ENCODE peak calls at places on chromosomes 4 and X, in ten cellular contexts. Z is ascending aorta, S is cardiac muscle cell, N is H1, C is Panc1, J is tibial nerve, R is body of pancreas, I is heart right ventricle, B is WERI-Rb-1, L is astrocyte. P is an unnamed sample.

GRCh38 chr4:3168029-3168428 is 80.9 kb upstream of the MSANTD1 start:
- DNase-seq in Z (no peak), S (peak; percentile 17), N (no peak), C (no peak), J (no peak), R (peak; percentile 38), I (no peak), B (no peak), L (peak; percentile 45), P (no peak)

GRCh38 chr4:1593881-1594345 is 90.2 kb downstream of the FAM53A start:
- DNase-seq in Z (no peak), S (no peak), N (no peak), C (no peak), J (no peak), R (no peak), I (no peak), B (peak; percentile 75), L (no peak), P (no peak)

GRCh38 chr4:76977731-76978350 is 28.3 kb downstream of the SEPTIN11 start:
- DNase-seq in Z (no peak), S (peak; percentile 78), N (no peak), C (peak; percentile 22), J (no peak), R (no peak), I (no peak), B (no peak), L (peak; percentile 90), P (no peak)

GRCh38 chr4:166198921-166199320 is 325.9 kb downstream of the TLL1 start:
- DNase-seq in Z (no peak), S (no peak), N (no peak), C (no peak), J (no peak), R (no peak), I (no peak), B (no peak), L (no peak), P (no peak)

GRCh38 chr4:22003878-22004277 is 55.3 kb upstream of the KCNIP4 start:
- DNase-seq in Z (no peak), S (no peak), N (no peak), C (no peak), J (no peak), R (no peak), I (no peak), B (no peak), L (no peak), P (no peak)

GRCh38 chr4:188778880-188779279 is 639.6 kb downstream of the TRIML1 start:
- DNase-seq in Z (no peak), S (no peak), N (no peak), C (no peak), J (no peak), R (no peak), I (no peak), B (no peak), L (no peak), P (no peak)

GRCh38 chr4:78058591-78059523 is 1.7 kb downstream of the FRAS1 start:
- DNase-seq in Z (no peak), S (peak; percentile 60), N (peak; percentile 21), C (no peak), J (peak; percentile 22), R (peak; percentile 57), I (peak; percentile 28), B (peak; percentile 59), L (peak; percentile 15), P (no peak)

GRCh38 chr4:133483600-133484246 is 334.6 kb downstream of the PCDH10 start:
- DNase-seq in Z (no peak), S (peak; percentile 73), N (no peak), C (no peak), J (no peak), R (no peak), I (no peak), B (peak; percentile 15), L (peak; percentile 47), P (no peak)

GRCh38 chr4:139738846-139739613 is 73.4 kb downstream of the MGST2 start:
- DNase-seq in Z (no peak), S (no peak), N (no peak), C (no peak), J (no peak), R (no peak), I (no peak), B (no peak), L (no peak), P (peak; percentile 32)

DNA sequence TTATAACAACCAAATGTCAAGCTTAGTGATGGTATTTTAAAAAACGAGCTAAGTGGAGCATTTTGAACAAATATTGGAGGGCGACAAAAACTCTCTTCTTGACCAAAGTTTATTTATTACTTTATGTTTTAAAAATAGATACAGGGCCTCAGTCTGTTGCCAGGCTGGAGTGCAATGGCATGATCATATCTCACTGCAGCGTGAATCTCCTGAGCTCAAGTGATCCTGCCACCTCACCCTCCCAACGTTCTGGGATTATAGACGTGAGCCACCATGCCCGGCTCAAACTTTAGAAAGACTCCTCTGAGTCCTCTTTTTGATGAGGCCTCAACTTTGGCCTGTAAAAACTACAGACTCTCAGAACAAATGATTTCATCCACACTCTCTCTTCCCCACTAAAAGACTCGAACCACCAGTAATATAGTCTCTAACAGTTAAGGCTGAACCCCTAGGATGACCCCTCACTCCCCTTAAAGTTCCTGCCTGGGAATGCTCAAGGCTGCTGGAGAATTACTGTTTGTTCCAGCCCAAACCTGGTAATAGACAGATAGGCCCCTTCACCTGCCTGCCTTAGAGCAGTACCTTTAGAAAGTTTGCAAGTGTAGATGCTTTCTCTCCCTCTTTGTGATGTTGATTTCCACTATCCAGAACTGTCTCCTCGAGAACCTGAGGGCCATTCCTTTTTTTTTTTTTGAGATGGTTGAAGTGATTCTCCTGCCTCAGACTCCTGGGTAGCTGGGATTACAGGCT is 55.3 kb upstream of the HPSE start:
- DNase-seq in Z (no peak), S (no peak), N (no peak), C (no peak), J (no peak), R (no peak), I (no peak), B (no peak), L (no peak), P (no peak)
- H3K27me3 ChIP-seq in Z (no peaks in the 10 kb centered on the region), S (peaks cover 4% of the 10 kb centered on the region), N (peaks cover 21% of the 10 kb centered on the region), C (no peaks in the 10 kb centered on the region), J (no peaks in the 10 kb centered on the region), R (no peaks in the 10 kb centered on the region), I (no peaks in the 10 kb centered on the region), B (no peaks in the 10 kb centered on the region), L (no peaks in the 10 kb centered on the region), P (no peaks in the 10 kb centered on the region)

DNA sequence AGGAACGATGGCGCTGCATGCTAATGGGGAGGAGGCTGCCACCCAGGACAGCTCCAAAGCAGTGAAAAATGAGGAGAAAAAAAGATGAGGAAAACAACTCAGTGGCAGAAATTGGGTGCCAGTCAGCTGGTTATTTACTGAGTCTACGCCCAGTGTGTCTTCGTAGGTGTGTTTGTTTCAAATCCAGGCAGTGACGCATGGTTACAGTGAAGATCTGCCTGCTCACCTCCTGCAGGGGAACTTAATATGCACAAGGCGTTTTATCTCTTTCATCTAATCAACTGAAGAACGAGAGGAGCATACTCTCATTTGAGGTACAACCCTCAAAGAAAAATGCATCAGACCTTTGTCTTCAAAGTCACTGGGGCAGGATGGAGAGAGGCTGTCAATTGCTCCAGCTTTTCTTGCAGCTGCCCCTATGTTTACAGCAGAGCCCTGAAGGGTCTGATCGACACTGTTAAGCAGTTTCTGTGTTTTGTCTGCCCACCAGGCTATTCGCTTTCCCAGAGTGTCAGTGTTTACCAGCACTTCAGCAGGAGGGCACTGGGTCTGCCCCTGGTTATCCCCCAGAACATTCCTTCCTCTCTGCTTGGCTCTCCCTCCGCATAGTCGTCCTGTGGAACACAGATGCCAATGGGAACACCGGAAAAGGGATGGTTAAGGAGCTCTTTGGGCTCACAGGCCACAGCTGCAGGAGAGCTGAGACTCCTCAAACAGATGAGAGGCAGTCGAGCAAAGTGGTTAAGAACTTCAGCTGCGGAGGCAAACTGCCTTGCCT is 71.1 kb upstream of the FBXW7 start:
- DNase-seq in Z (no peak), S (no peak), N (no peak), C (no peak), J (no peak), R (no peak), I (no peak), B (no peak), L (no peak), P (no peak)
- H3K4me3 ChIP-seq in Z (no peak overlapping the region), S (no peak overlapping the region), N (no peak overlapping the region), C (no peak overlapping the region), J (no peak overlapping the region), R (no peak overlapping the region), I (no peak overlapping the region), B (no peak overlapping the region), L (no peak overlapping the region), P (no peak overlapping the region)

DNA sequence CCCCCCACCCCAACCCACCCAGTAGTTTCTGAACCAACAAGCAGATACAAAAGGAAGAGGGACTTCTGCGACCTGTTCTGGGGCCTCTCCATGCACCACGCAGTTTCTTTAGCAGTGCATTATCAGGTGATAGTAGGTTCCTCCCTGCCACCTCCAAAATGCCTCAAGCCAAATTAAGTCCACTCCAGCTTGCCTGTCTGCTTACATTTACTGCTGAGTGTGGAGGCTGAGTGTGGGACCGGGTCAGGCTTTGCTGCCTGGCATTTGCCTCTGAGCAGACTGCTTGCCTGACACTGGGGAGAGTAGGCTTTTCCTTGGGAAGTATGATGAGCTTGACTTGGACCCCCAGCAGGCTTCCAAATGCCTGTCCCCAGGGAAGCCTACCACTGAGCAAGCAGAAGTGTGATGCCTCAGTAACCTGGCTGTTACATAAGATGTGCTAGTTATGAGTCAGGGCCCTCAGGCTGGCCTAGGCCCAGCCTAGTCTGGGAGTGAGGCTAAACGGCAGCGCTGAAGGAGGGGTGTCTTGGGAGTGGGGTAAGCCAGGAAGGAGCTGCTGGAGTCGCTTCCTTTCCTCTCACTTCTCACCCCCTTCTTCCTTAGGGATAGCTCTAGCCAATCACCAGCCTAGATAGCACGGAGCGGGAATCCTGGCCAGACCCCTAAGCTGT is 9.0 kb downstream of the TSC22D3 start:
- DNase-seq in Z (no peak), S (peak; percentile 80), N (no peak), C (no peak), J (peak; percentile 42), R (peak; percentile 50), I (no peak), B (no peak), L (peak; percentile 14), P (no peak)
- TF ChIP-seq CTCF in Z (no peak), S (no peak), N (no peak), C (no peak), J (no peak), R (no peak), I (no peak), B (no peak), L (no peak), P (no peak)

DNA sequence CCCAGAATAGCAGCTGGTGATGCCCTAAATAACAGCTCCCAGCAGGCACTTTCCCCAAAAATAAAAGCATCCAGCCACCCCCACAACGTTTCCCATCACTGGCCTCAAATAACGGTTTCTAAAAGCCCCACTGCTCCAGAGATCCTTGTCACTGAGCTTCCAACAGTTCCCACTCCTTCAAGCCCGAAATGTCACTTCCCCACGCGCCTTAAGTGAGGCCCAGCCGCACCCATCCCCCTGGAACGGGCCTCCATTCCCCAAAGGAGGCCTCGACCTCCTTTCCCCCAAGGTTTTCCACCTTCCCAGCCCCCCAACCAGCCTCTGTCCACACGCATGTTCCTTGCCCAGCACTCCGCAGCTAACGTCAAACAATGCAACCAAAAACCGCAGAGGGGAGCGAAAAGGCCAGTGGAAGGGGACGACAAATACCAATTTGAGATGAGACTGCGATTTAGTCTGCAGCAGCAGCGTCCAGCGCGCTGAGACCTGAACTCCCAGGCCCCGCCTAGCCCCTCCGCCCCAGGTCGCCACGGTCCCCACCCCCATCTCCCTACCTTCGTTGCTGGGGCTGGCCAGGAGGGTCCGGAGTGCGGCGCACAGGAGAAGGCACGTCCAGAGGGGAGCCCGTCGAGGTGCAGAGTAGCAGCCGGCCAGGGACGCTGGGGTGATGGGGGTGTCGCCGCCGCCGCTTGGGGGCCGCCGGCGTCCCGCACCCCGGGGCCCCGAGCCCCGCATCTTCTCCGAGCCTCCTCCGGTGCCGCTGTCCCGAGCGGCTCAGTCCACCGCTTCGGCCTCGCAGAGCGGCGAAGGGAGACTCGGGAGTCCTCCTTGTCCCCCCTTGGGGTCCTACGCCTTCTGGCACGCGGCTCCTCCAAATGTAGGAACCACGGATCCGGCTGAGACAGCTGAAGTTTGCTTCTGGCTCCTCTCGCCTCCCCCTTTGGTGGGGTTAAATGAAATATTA is 999 bp downstream of the EPHA5 start:
- DNase-seq in Z (no peak), S (peak; percentile 51), N (no peak), C (no peak), J (no peak), R (no peak), I (no peak), B (peak; percentile 33), L (peak; percentile 61), P (no peak)
- H3K27me3 ChIP-seq in Z (no peaks in the 10 kb centered on the region), S (peaks cover 82% of the 10 kb centered on the region), N (peaks cover 25% of the 10 kb centered on the region), C (no peaks in the 10 kb centered on the region), J (peaks cover 6% of the 10 kb centered on the region), R (no peaks in the 10 kb centered on the region), I (peaks cover 75% of the 10 kb centered on the region), B (no peaks in the 10 kb centered on the region), L (no peaks in the 10 kb centered on the region), P (no peaks in the 10 kb centered on the region)

P was measured in right atrium auricular region.